ENCODE peak calls at places on chromosomes 16 and 17, in six cellular contexts. W, P, Q, S, R and T are unnamed samples.

GRCh38 chr16:592518-593306 is 2.8 kb downstream of the RAB40C start:
- DNase-seq in W (peak), P (no peak), Q (no peak), S (peak), R (peak), T (peak)

GRCh38 chr16:51697454-51697853 is 546.4 kb upstream of the SALL1 start:
- DNase-seq in W (no peak), P (no peak), Q (no peak), S (no peak), R (no peak), T (no peak)

GRCh38 chr17:40089085-40089895 is 11.1 kb downstream of the NR1D1 start:
- DNase-seq in W (no peak), P (no peak), Q (no peak), S (no peak), R (no peak), T (no peak)

GRCh38 chr16:68450741-68451140 is 2.4 kb upstream of the SMPD3 start:
- DNase-seq in W (no peak), P (no peak), Q (no peak), S (no peak), R (no peak), T (no peak)

GRCh38 chr17:33968350-33969044 is 286.6 kb upstream of the CCL2 start:
- DNase-seq in W (no peak), P (no peak), Q (no peak), S (peak), R (no peak), T (no peak)

GRCh38 chr16:10736926-10737625 is 6.6 kb upstream of the NUBP1 start:
- DNase-seq in W (no peak), P (peak), Q (peak), S (peak), R (no peak), T (peak)

GRCh38 chr16:11302977-11303376 is 21.8 kb upstream of the PRM1 start:
- DNase-seq in W (no peak), P (no peak), Q (no peak), S (no peak), R (no peak), T (no peak)

GRCh38 chr17:61537264-61537771 is 53.7 kb downstream of the NACA2 start:
- DNase-seq in W (no peak), P (no peak), Q (no peak), S (no peak), R (no peak), T (no peak)

GRCh38 chr17:54451051-54451450 is 449.6 kb upstream of the TOM1L1 start:
- DNase-seq in W (no peak), P (no peak), Q (no peak), S (no peak), R (no peak), T (no peak)

GRCh38 chr17:13088666-13089065 is 70.8 kb upstream of the ELAC2 start:
- DNase-seq in W (no peak), P (no peak), Q (no peak), S (no peak), R (no peak), T (no peak)

GRCh38 chr17:66547170-66547865 is 244.9 kb downstream of the PRKCA start:
- DNase-seq in W (no peak), P (no peak), Q (no peak), S (no peak), R (no peak), T (no peak)

GRCh38 chr16:2156025-2156848 is 655 bp downstream of the TRAF7 start:
- DNase-seq in W (peak), P (no peak), Q (no peak), S (peak), R (peak), T (no peak)

GRCh38 chr17:49198206-49198605 is 12.2 kb downstream of the GNGT2 start:
- DNase-seq in W (no peak), P (no peak), Q (no peak), S (no peak), R (no peak), T (no peak)

GRCh38 chr17:45833826-45834439 is 10.7 kb upstream of the SPPL2C start:
- DNase-seq in W (no peak), P (no peak), Q (no peak), S (no peak), R (no peak), T (no peak)

GRCh38 chr17:57916925-57917858 is 38.0 kb downstream of the CUEDC1 start:
- DNase-seq in W (no peak), P (no peak), Q (peak), S (peak), R (no peak), T (peak)

GRCh38 chr17:48194097-48194550 is 86.6 kb downstream of the SNX11 start:
- DNase-seq in W (no peak), P (peak), Q (peak), S (no peak), R (no peak), T (no peak)

GRCh38 chr17:38674013-38674748 is 576 bp downstream of the EPOP start:
- DNase-seq in W (no peak), P (no peak), Q (no peak), S (no peak), R (peak), T (no peak)

GRCh38 chr17:49845210-49845782 is 2.6 kb downstream of the TAC4 start:
- DNase-seq in W (peak), P (no peak), Q (no peak), S (no peak), R (no peak), T (peak)

GRCh38 chr16:84247844-84248243 is 8.0 kb upstream of the KCNG4 start:
- DNase-seq in W (no peak), P (no peak), Q (no peak), S (no peak), R (no peak), T (no peak)

GRCh38 chr17:63249256-63250006 is 196.7 kb downstream of the CYB561 start:
- DNase-seq in W (no peak), P (no peak), Q (no peak), S (no peak), R (no peak), T (no peak)
- H3K27ac ChIP-seq in W (no peak), P (no peak), Q (no peak), S (no peak), R (no peak), T (no peak)

DNA sequence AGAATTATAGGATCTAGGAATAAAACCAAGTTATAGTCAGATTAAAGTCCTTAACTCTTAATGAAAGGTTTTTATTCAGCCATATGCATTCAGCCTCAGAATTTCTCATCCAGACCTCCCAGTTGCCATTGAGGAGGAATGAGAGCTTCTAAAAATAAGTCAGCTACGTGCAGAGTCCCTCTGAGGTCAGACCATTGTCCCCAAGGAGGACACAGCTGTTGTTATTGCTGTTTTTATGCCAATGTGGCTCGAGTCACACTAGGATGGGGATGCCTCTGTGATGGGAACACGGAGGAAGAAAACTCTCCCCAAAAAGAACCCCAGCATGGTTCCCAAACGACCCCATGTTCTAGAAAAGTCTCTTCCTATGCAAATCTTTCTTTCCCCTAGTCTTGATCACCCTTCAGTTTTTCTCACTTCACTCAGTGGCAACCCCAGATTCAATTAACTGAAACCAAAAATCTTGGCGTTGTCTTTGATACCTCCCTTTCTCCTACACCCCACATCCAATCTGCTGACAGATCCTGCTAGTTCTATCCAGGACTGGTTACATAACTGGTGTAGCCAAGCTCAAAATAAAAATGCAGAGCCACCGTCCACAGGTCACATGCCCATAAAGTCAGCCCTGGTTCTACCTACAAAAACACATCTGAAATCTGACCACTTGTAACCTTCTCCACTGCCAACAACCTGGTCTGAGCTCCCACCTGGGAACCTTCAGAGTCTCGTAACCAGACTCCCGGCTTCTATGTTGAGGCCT is 138.2 kb upstream of the ERCC4 start:
- DNase-seq in W (no peak), P (no peak), Q (no peak), S (no peak), R (no peak), T (peak)
- H3K27ac ChIP-seq in W (no peak), P (no peak), Q (no peak), S (no peak), R (peak), T (peak)

GRCh38 chr16:54175552-54176375 is 110.8 kb downstream of the IRX3 start:
- DNase-seq in W (no peak), P (no peak), Q (no peak), S (no peak), R (no peak), T (no peak)

GRCh38 chr16:54175169-54175551 is 111.4 kb downstream of the IRX3 start:
- DNase-seq in W (no peak), P (no peak), Q (no peak), S (no peak), R (no peak), T (no peak)

GRCh38 chr16:54174750-54175149 is 111.8 kb downstream of the IRX3 start:
- DNase-seq in W (no peak), P (no peak), Q (no peak), S (no peak), R (no peak), T (no peak)

GRCh38 chr16:54173489-54173888 is 113.1 kb downstream of the IRX3 start:
- DNase-seq in W (no peak), P (no peak), Q (no peak), S (no peak), R (no peak), T (no peak)

GRCh38 chr16:54174201-54174600 is 112.4 kb downstream of the IRX3 start:
- DNase-seq in W (no peak), P (no peak), Q (no peak), S (no peak), R (no peak), T (no peak)
- H3K27ac ChIP-seq in W (no peak), P (no peak), Q (no peak), S (no peak), R (no peak), T (no peak)

GRCh38 chr16:24738895-24739294 is 9.4 kb downstream of the TNRC6A start:
- DNase-seq in W (no peak), P (no peak), Q (no peak), S (peak), R (no peak), T (no peak)

GRCh38 chr16:24736758-24737157 is 7.3 kb downstream of the TNRC6A start:
- DNase-seq in W (no peak), P (no peak), Q (no peak), S (no peak), R (no peak), T (no peak)

GRCh38 chr16:24737916-24738594 is 8.6 kb downstream of the TNRC6A start:
- DNase-seq in W (no peak), P (no peak), Q (no peak), S (no peak), R (no peak), T (no peak)

GRCh38 chr16:24734382-24734781 is 4.9 kb downstream of the TNRC6A start:
- DNase-seq in W (no peak), P (peak), Q (no peak), S (no peak), R (no peak), T (no peak)

DNA sequence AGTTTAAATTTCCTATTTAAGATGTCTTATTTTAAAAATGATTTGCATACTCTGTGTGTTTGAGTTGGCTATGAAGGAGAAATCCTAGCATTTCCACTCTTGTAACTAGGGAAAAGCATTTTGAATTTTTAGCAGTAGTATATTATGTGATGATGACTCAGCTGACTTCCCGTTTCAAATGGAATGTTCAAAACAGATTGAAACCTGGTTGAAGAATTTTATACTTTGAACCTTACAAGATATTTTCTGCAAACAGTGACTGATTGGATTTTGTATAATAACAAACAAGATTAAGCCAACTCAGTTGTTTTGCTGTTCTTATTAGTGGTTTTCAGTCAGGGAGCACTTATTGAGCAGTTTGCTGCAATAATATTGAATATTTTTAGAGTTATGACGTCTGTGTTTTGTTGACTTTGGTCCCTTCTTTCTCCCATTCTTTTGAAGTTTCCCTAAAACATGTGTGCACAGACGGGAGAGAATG is 8.0 kb downstream of the TNRC6A start:
- DNase-seq in W (no peak), P (no peak), Q (no peak), S (no peak), R (no peak), T (no peak)
- H3K27ac ChIP-seq in W (no peak), P (no peak), Q (peak), S (no peak), R (peak), T (peak)

GRCh38 chr17:10729334-10730193 is at the start of gene TMEM220:
- DNase-seq in W (peak), P (peak), Q (no peak), S (no peak), R (peak), T (peak)
- H3K27ac ChIP-seq in W (peak), P (peak), Q (no peak), S (no peak), R (peak), T (peak)

GRCh38 chr17:70920416-70920815 is 751.1 kb downstream of the KCNJ2 start:
- DNase-seq in W (no peak), P (no peak), Q (no peak), S (no peak), R (no peak), T (no peak)
- H3K27ac ChIP-seq in W (no peak), P (no peak), Q (no peak), S (no peak), R (no peak), T (no peak)

GRCh38 chr16:72939247-72939646 is 108.7 kb downstream of the ZFHX3 start:
- DNase-seq in W (no peak), P (peak), Q (no peak), S (no peak), R (peak), T (peak)

GRCh38 chr16:72936408-72936807 is 111.5 kb downstream of the ZFHX3 start:
- DNase-seq in W (no peak), P (no peak), Q (no peak), S (no peak), R (peak), T (no peak)

GRCh38 chr16:72937360-72937759 is 110.6 kb downstream of the ZFHX3 start:
- DNase-seq in W (no peak), P (no peak), Q (no peak), S (no peak), R (peak), T (no peak)

GRCh38 chr16:72938426-72939164 is 109.3 kb downstream of the ZFHX3 start:
- DNase-seq in W (peak), P (peak), Q (no peak), S (no peak), R (peak), T (peak)

GRCh38 chr16:72937916-72938315 is 110.0 kb downstream of the ZFHX3 start:
- DNase-seq in W (no peak), P (no peak), Q (no peak), S (no peak), R (peak), T (no peak)
- H3K27ac ChIP-seq in W (peak), P (no peak), Q (no peak), S (no peak), R (no peak), T (peak)